ENCODE peak calls at places on chromosome 11, in nine cellular contexts. One of them, this sample, is unnamed.

GRCh38 chr11:94754819-94755218 is 13.3 kb upstream of the AMOTL1 start:
- DNase-seq in astrocyte of the spinal cord: no peak
- DNase-seq in HepG2: no peak
- DNase-seq in psoas muscle: no peak
- DNase-seq in left ventricle myocardium inferior: no peak
- DNase-seq in omental fat pad: no peak
- DNase-seq in thoracic aorta: no peak
- DNase-seq in progenitor cell of endocrine pancreas: no peak
- DNase-seq in GM20000: no peak
- DNase-seq in this sample: no peak

GRCh38 chr11:61004037-61004641 is 32.7 kb downstream of the CD6 start:
- DNase-seq in astrocyte of the spinal cord: peak
- DNase-seq in HepG2: no peak
- DNase-seq in psoas muscle: no peak
- DNase-seq in left ventricle myocardium inferior: no peak
- DNase-seq in omental fat pad: no peak
- DNase-seq in thoracic aorta: no peak
- DNase-seq in progenitor cell of endocrine pancreas: no peak
- DNase-seq in GM20000: no peak
- DNase-seq in this sample: no peak

GRCh38 chr11:44804449-44805151 is 77.8 kb downstream of the TSPAN18 start:
- DNase-seq in astrocyte of the spinal cord: no peak
- DNase-seq in HepG2: no peak
- DNase-seq in psoas muscle: no peak
- DNase-seq in left ventricle myocardium inferior: no peak
- DNase-seq in omental fat pad: no peak
- DNase-seq in thoracic aorta: no peak
- DNase-seq in progenitor cell of endocrine pancreas: no peak
- DNase-seq in GM20000: no peak
- DNase-seq in this sample: no peak

GRCh38 chr11:2377511-2378443 is 667 bp downstream of the CD81 start:
- DNase-seq in astrocyte of the spinal cord: peak
- DNase-seq in HepG2: no peak
- DNase-seq in psoas muscle: peak
- DNase-seq in left ventricle myocardium inferior: peak
- DNase-seq in omental fat pad: no peak
- DNase-seq in thoracic aorta: no peak
- DNase-seq in progenitor cell of endocrine pancreas: peak
- DNase-seq in GM20000: peak
- DNase-seq in this sample: peak

GRCh38 chr11:130437848-130438247 is 9.4 kb upstream of the ADAMTS8 start:
- DNase-seq in astrocyte of the spinal cord: no peak
- DNase-seq in HepG2: no peak
- DNase-seq in psoas muscle: no peak
- DNase-seq in left ventricle myocardium inferior: no peak
- DNase-seq in omental fat pad: no peak
- DNase-seq in thoracic aorta: no peak
- DNase-seq in progenitor cell of endocrine pancreas: no peak
- DNase-seq in GM20000: no peak
- DNase-seq in this sample: no peak

GRCh38 chr11:69533296-69534165 is 52.1 kb downstream of the LINC01488 start:
- DNase-seq in astrocyte of the spinal cord: no peak
- DNase-seq in HepG2: no peak
- DNase-seq in psoas muscle: no peak
- DNase-seq in left ventricle myocardium inferior: no peak
- DNase-seq in omental fat pad: no peak
- DNase-seq in thoracic aorta: no peak
- DNase-seq in progenitor cell of endocrine pancreas: no peak
- DNase-seq in GM20000: no peak
- DNase-seq in this sample: no peak

GRCh38 chr11:46594383-46594718 is 528 bp upstream of the AMBRA1 start:
- DNase-seq in astrocyte of the spinal cord: no peak
- DNase-seq in HepG2: no peak
- DNase-seq in psoas muscle: no peak
- DNase-seq in left ventricle myocardium inferior: no peak
- DNase-seq in omental fat pad: no peak
- DNase-seq in thoracic aorta: no peak
- DNase-seq in progenitor cell of endocrine pancreas: no peak
- DNase-seq in GM20000: no peak
- DNase-seq in this sample: no peak

GRCh38 chr11:2793781-2794418 is 91.7 kb downstream of the CDKN1C start:
- DNase-seq in astrocyte of the spinal cord: no peak
- DNase-seq in HepG2: no peak
- DNase-seq in psoas muscle: peak
- DNase-seq in left ventricle myocardium inferior: peak
- DNase-seq in omental fat pad: no peak
- DNase-seq in thoracic aorta: no peak
- DNase-seq in progenitor cell of endocrine pancreas: no peak
- DNase-seq in GM20000: no peak
- DNase-seq in this sample: no peak

GRCh38 chr11:14336507-14337503 is 22.2 kb downstream of the RRAS2 start:
- DNase-seq in astrocyte of the spinal cord: peak
- DNase-seq in HepG2: peak
- DNase-seq in psoas muscle: no peak
- DNase-seq in left ventricle myocardium inferior: no peak
- DNase-seq in omental fat pad: no peak
- DNase-seq in thoracic aorta: no peak
- DNase-seq in progenitor cell of endocrine pancreas: no peak
- DNase-seq in GM20000: no peak
- DNase-seq in this sample: no peak

GRCh38 chr11:70456921-70457532 is 58.7 kb downstream of the CTTN start:
- DNase-seq in astrocyte of the spinal cord: peak
- DNase-seq in HepG2: peak
- DNase-seq in psoas muscle: no peak
- DNase-seq in left ventricle myocardium inferior: no peak
- DNase-seq in omental fat pad: no peak
- DNase-seq in thoracic aorta: no peak
- DNase-seq in progenitor cell of endocrine pancreas: no peak
- DNase-seq in GM20000: no peak
- DNase-seq in this sample: no peak

GRCh38 chr11:12220305-12220704 is 109.9 kb downstream of the MICAL2 start:
- DNase-seq in astrocyte of the spinal cord: no peak
- DNase-seq in HepG2: no peak
- DNase-seq in psoas muscle: peak
- DNase-seq in left ventricle myocardium inferior: peak
- DNase-seq in omental fat pad: no peak
- DNase-seq in thoracic aorta: no peak
- DNase-seq in progenitor cell of endocrine pancreas: no peak
- DNase-seq in GM20000: no peak
- DNase-seq in this sample: no peak

GRCh38 chr11:119878990-119879389 is 150.0 kb upstream of the NECTIN1 start:
- DNase-seq in astrocyte of the spinal cord: no peak
- DNase-seq in HepG2: no peak
- DNase-seq in psoas muscle: no peak
- DNase-seq in left ventricle myocardium inferior: no peak
- DNase-seq in omental fat pad: no peak
- DNase-seq in thoracic aorta: no peak
- DNase-seq in progenitor cell of endocrine pancreas: no peak
- DNase-seq in GM20000: no peak
- DNase-seq in this sample: no peak

GRCh38 chr11:134949121-134949591 is 537.1 kb upstream of the B3GAT1 start:
- DNase-seq in astrocyte of the spinal cord: peak
- DNase-seq in HepG2: peak
- DNase-seq in psoas muscle: peak
- DNase-seq in left ventricle myocardium inferior: no peak
- DNase-seq in omental fat pad: no peak
- DNase-seq in thoracic aorta: peak
- DNase-seq in progenitor cell of endocrine pancreas: no peak
- DNase-seq in GM20000: no peak
- DNase-seq in this sample: no peak

GRCh38 chr11:45913942-45914635 is 3.6 kb downstream of the PEX16 start:
- DNase-seq in astrocyte of the spinal cord: no peak
- DNase-seq in HepG2: no peak
- DNase-seq in psoas muscle: no peak
- DNase-seq in left ventricle myocardium inferior: no peak
- DNase-seq in omental fat pad: no peak
- DNase-seq in thoracic aorta: no peak
- DNase-seq in progenitor cell of endocrine pancreas: no peak
- DNase-seq in GM20000: no peak
- DNase-seq in this sample: no peak

GRCh38 chr11:72236083-72236697 is 7.8 kb downstream of the PHOX2A start:
- DNase-seq in astrocyte of the spinal cord: no peak
- DNase-seq in HepG2: no peak
- DNase-seq in psoas muscle: no peak
- DNase-seq in left ventricle myocardium inferior: no peak
- DNase-seq in omental fat pad: no peak
- DNase-seq in thoracic aorta: no peak
- DNase-seq in progenitor cell of endocrine pancreas: no peak
- DNase-seq in GM20000: no peak
- DNase-seq in this sample: no peak

GRCh38 chr11:72238040-72238450 is 5.9 kb downstream of the PHOX2A start:
- DNase-seq in astrocyte of the spinal cord: peak
- DNase-seq in HepG2: peak
- DNase-seq in psoas muscle: no peak
- DNase-seq in left ventricle myocardium inferior: no peak
- DNase-seq in omental fat pad: no peak
- DNase-seq in thoracic aorta: no peak
- DNase-seq in progenitor cell of endocrine pancreas: peak
- DNase-seq in GM20000: peak
- DNase-seq in this sample: no peak

GRCh38 chr11:72236774-72237111 is 7.2 kb downstream of the PHOX2A start:
- DNase-seq in astrocyte of the spinal cord: no peak
- DNase-seq in HepG2: no peak
- DNase-seq in psoas muscle: no peak
- DNase-seq in left ventricle myocardium inferior: no peak
- DNase-seq in omental fat pad: no peak
- DNase-seq in thoracic aorta: no peak
- DNase-seq in progenitor cell of endocrine pancreas: no peak
- DNase-seq in GM20000: no peak
- DNase-seq in this sample: no peak

GRCh38 chr11:72238492-72239295 is 5.3 kb downstream of the PHOX2A start:
- DNase-seq in astrocyte of the spinal cord: no peak
- DNase-seq in HepG2: no peak
- DNase-seq in psoas muscle: no peak
- DNase-seq in left ventricle myocardium inferior: no peak
- DNase-seq in omental fat pad: no peak
- DNase-seq in thoracic aorta: no peak
- DNase-seq in progenitor cell of endocrine pancreas: no peak
- DNase-seq in GM20000: peak
- DNase-seq in this sample: no peak

GRCh38 chr11:72237112-72237931 is 6.7 kb downstream of the PHOX2A start:
- DNase-seq in astrocyte of the spinal cord: no peak
- DNase-seq in HepG2: no peak
- DNase-seq in psoas muscle: no peak
- DNase-seq in left ventricle myocardium inferior: no peak
- DNase-seq in omental fat pad: no peak
- DNase-seq in thoracic aorta: no peak
- DNase-seq in progenitor cell of endocrine pancreas: no peak
- DNase-seq in GM20000: no peak
- DNase-seq in this sample: no peak
- TF ChIP-seq CTCF in astrocyte of the spinal cord: no peak
- TF ChIP-seq CTCF in HepG2: no peak
- TF ChIP-seq CTCF in psoas muscle: no peak
- TF ChIP-seq CTCF in left ventricle myocardium inferior: no peak
- TF ChIP-seq CTCF in omental fat pad: no peak
- TF ChIP-seq CTCF in thoracic aorta: no peak
- TF ChIP-seq CTCF in progenitor cell of endocrine pancreas: no peak
- TF ChIP-seq CTCF in GM20000: no peak
- TF ChIP-seq CTCF in this sample: no peak

DNA sequence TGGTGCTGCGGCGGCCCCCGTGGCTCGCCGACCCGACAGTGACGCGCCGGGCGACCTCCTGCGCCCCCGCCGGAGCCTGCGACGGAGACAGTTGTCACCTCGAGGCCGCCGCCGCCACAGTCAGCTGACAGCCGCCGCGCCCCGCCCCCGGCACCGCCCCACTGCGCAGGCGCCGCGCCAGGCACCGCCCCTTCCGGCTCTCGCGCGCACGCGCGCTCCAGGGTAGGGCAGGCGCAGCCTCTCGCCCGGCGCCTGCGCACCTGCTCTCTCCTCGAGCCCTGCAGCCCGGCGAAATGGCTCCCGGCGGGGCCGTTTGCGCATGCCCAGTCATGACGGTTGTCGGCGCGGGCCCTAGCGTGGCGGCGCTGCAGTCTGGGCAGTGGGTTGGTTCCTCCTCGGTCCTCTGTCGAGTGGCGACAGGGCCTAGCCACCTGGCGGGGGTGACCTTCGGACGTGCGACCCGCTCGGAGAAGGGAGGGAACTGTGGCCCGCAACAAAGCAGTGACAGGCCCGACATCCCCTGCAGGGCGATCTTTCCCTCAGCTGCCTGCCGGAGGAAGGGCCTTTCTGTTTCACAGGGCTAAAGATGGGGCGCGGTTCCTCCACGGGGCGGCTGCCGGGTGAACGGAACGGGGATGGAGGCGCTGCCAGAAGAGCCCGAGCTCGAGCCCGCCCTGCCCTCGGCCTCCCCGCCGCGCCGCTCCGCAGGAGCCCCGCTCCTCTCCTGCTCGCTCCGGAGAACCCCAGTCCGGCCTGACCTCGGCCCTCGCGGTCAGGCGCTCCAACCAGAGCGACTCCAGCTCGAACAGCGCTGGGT is at the start of gene TOLLIP:
- DNase-seq in astrocyte of the spinal cord: peak
- DNase-seq in HepG2: peak
- DNase-seq in psoas muscle: peak
- DNase-seq in left ventricle myocardium inferior: peak
- DNase-seq in omental fat pad: peak
- DNase-seq in thoracic aorta: peak
- DNase-seq in progenitor cell of endocrine pancreas: peak
- DNase-seq in GM20000: peak
- DNase-seq in this sample: peak
- TF ChIP-seq CTCF in astrocyte of the spinal cord: peak
- TF ChIP-seq CTCF in HepG2: peak
- TF ChIP-seq CTCF in psoas muscle: peak
- TF ChIP-seq CTCF in left ventricle myocardium inferior: peak
- TF ChIP-seq CTCF in omental fat pad: no peak
- TF ChIP-seq CTCF in thoracic aorta: peak
- TF ChIP-seq CTCF in progenitor cell of endocrine pancreas: no peak
- TF ChIP-seq CTCF in GM20000: peak
- TF ChIP-seq CTCF in this sample: peak

GRCh38 chr11:110314366-110315095 is 18.1 kb upstream of the RDX start:
- DNase-seq in astrocyte of the spinal cord: no peak
- DNase-seq in HepG2: no peak
- DNase-seq in psoas muscle: no peak
- DNase-seq in left ventricle myocardium inferior: no peak
- DNase-seq in omental fat pad: no peak
- DNase-seq in thoracic aorta: no peak
- DNase-seq in progenitor cell of endocrine pancreas: no peak
- DNase-seq in GM20000: no peak
- DNase-seq in this sample: no peak
- TF ChIP-seq CTCF in astrocyte of the spinal cord: no peak
- TF ChIP-seq CTCF in HepG2: no peak
- TF ChIP-seq CTCF in psoas muscle: no peak
- TF ChIP-seq CTCF in left ventricle myocardium inferior: no peak
- TF ChIP-seq CTCF in omental fat pad: no peak
- TF ChIP-seq CTCF in thoracic aorta: no peak
- TF ChIP-seq CTCF in progenitor cell of endocrine pancreas: no peak
- TF ChIP-seq CTCF in GM20000: no peak
- TF ChIP-seq CTCF in this sample: no peak

DNA sequence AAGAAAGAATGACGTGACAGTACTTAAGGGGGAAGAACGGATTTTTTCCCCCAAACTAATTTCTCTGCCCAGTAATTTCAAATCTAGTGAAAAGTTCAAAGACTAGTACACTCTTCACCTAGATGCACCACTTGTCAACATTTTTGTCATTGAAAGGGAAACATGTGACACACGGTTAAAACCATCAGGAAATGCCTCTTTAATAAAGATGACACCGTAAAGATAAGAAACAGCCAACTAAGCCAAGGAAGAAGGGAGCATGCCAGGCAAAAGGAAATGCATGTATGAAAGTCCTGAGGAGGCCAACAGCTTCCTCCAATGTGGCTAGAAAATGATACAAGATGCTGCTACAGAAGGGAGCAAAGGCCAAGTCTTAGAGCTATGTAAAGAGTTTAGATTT is 49.4 kb downstream of the RSF1 start:
- DNase-seq in astrocyte of the spinal cord: no peak
- DNase-seq in HepG2: no peak
- DNase-seq in psoas muscle: no peak
- DNase-seq in left ventricle myocardium inferior: no peak
- DNase-seq in omental fat pad: no peak
- DNase-seq in thoracic aorta: no peak
- DNase-seq in progenitor cell of endocrine pancreas: no peak
- DNase-seq in GM20000: no peak
- DNase-seq in this sample: no peak
- TF ChIP-seq CTCF in astrocyte of the spinal cord: no peak
- TF ChIP-seq CTCF in HepG2: no peak
- TF ChIP-seq CTCF in psoas muscle: no peak
- TF ChIP-seq CTCF in left ventricle myocardium inferior: no peak
- TF ChIP-seq CTCF in omental fat pad: no peak
- TF ChIP-seq CTCF in thoracic aorta: no peak
- TF ChIP-seq CTCF in progenitor cell of endocrine pancreas: no peak
- TF ChIP-seq CTCF in GM20000: no peak
- TF ChIP-seq CTCF in this sample: no peak

This sample was measured in D721Med.